ENCODE peak calls at places on chromosome 12, in four cellular contexts. Z, C, X and D are unnamed samples.
A peak's percentile ranks its signal among the peaks of the same experiment; 100 is the strongest.

GRCh38 chr12:98228619-98229538 is 286.5 kb upstream of the TMPO start:
- DNase-seq in Z (no peak), C (no peak), X (no peak), D (no peak)

GRCh38 chr12:100329800-100330199 is 27.1 kb upstream of the SLC17A8 start:
- DNase-seq in Z (no peak), C (no peak), X (no peak), D (no peak)

GRCh38 chr12:2284321-2284813 is 231.6 kb downstream of the CACNA1C start:
- DNase-seq in Z (peak; percentile 84), C (no peak), X (no peak), D (no peak)

GRCh38 chr12:2876431-2877046 is 435 bp downstream of the FOXM1 start:
- DNase-seq in Z (no peak), C (no peak), X (no peak), D (no peak)

GRCh38 chr12:84727964-84728363 is 184.6 kb downstream of the SLC6A15 start:
- DNase-seq in Z (no peak), C (no peak), X (no peak), D (no peak)

GRCh38 chr12:124629799-124630198 is 62.4 kb upstream of the NCOR2 start:
- DNase-seq in Z (no peak), C (no peak), X (no peak), D (no peak)

GRCh38 chr12:116416161-116416560 is 138.7 kb upstream of the MED13L start:
- DNase-seq in Z (no peak), C (no peak), X (no peak), D (no peak)

GRCh38 chr12:99567072-99567471 is 80.5 kb upstream of the GARIN6 start:
- DNase-seq in Z (no peak), C (no peak), X (no peak), D (no peak)

GRCh38 chr12:43692064-43692463 is 66.5 kb downstream of the PUS7L start:
- DNase-seq in Z (peak; percentile 67), C (no peak), X (no peak), D (peak; percentile 14)

GRCh38 chr12:7155471-7156034 is 25.4 kb downstream of the CLSTN3 start:
- DNase-seq in Z (no peak), C (peak; percentile 67), X (no peak), D (no peak)

GRCh38 chr12:105166736-105167135 is 59.2 kb downstream of the WASHC4 start:
- DNase-seq in Z (peak; percentile 54), C (no peak), X (no peak), D (no peak)

GRCh38 chr12:113897406-113897805 is 68.7 kb downstream of the RBM19 start:
- DNase-seq in Z (no peak), C (no peak), X (no peak), D (no peak)

GRCh38 chr12:84131076-84131475 is 781.5 kb downstream of the SLC6A15 start:
- DNase-seq in Z (peak; percentile 83), C (no peak), X (no peak), D (no peak)

GRCh38 chr12:10388611-10389010 is 1.2 kb downstream of the KLRK1 start:
- DNase-seq in Z (no peak), C (no peak), X (no peak), D (no peak)

GRCh38 chr12:10385181-10385613 is 4.6 kb downstream of the KLRK1 start:
- DNase-seq in Z (peak; percentile 81), C (no peak), X (no peak), D (no peak)

GRCh38 chr12:10393291-10393690 is 3.5 kb upstream of the KLRK1 start:
- DNase-seq in Z (no peak), C (no peak), X (no peak), D (no peak)

GRCh38 chr12:10392394-10392930 is 2.6 kb upstream of the KLRK1 start:
- DNase-seq in Z (peak; percentile 67), C (peak; percentile 66), X (peak; percentile 41), D (peak; percentile 21)

GRCh38 chr12:10389941-10390340 is at the start of gene KLRK1:
- DNase-seq in Z (no peak), C (no peak), X (no peak), D (no peak)
- TF ChIP-seq POLR2A in Z (no peak), C (no peak), X (no peak), D (no peak)

GRCh38 chr12:131941116-131941986 is 8.4 kb upstream of the EP400 start:
- DNase-seq in Z (no peak), C (no peak), X (no peak), D (no peak)

GRCh38 chr12:131940121-131940520 is 9.6 kb upstream of the EP400 start:
- DNase-seq in Z (no peak), C (no peak), X (no peak), D (no peak)

GRCh38 chr12:131938082-131938481 is 9.0 kb downstream of the PUS1 start:
- DNase-seq in Z (no peak), C (no peak), X (no peak), D (no peak)

GRCh38 chr12:131941987-131942341 is 7.8 kb upstream of the EP400 start:
- DNase-seq in Z (no peak), C (no peak), X (no peak), D (no peak)

GRCh38 chr12:131939007-131939406 is 9.9 kb downstream of the PUS1 start:
- DNase-seq in Z (no peak), C (no peak), X (no peak), D (no peak)
- TF ChIP-seq POLR2A in Z (no peak), C (no peak), X (no peak), D (no peak)

DNA sequence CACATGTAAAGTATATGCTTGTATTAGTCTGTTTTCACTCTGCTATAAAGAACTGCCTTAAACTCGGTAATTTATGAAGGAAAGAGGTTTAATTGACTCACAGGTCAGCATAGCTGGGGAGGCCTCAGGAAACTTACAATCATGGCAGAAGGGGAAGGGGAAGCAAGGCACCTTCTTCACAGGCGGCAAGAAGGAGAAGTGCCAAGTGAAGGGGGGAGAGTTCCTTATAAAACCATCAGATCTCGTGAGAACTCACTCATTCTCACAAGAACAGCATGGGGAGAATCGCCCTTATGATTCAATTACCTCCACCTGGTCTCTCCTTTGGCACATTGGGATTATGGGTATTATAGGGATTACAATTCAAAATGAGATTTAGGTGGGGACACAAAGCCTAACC is 229.5 kb upstream of the PLXNC1 start:
- DNase-seq in Z (no peak), C (no peak), X (no peak), D (no peak)
- TF ChIP-seq POLR2A in Z (no peak), C (no peak), X (no peak), D (no peak)

DNA sequence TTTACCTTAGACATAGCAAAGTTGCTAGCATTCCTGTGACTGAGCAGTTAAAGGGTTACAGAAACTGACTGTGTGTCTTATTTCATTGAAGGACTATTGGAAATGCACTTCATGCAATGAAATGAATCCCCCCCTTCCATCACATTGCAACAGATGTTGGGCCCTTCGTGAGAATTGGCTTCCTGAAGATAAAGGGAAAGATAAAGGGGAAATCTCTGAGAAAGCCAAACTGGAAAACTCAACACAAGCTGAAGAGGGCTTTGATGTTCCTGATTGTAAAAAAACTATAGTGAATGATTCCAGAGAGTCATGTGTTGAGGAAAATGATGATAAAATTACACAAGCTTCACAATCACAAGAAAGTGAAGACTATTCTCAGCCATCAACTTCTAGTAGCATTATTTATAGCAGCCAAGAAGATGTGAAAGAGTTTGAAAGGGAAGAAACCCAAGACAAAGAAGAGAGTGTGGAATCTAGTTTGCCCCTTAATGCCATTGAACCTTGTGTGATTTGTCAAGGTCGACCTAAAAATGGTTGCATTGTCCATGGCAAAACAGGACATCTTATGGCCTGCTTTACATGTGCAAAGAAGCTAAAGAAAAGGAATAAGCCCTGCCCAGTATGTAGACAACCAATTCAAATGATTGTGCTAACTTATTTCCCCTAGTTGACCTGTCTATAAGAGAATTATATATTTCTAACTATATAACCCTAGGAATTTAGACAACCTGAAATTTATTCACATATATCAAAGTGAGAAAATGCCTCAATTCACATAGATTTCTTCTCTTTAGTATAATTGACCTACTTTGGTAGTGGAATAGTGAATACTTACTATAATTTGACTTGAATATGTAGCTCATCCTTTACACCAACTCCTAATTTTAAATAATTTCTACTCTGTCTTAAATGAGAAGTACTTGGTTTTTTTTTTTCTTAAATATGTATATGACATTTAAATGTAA is 31.5 kb downstream of the MDM2 start:
- DNase-seq in Z (no peak), C (no peak), X (no peak), D (no peak)
- TF ChIP-seq POLR2A in Z (no peak), C (no peak), X (no peak), D (no peak)

GRCh38 chr12:74889563-74890236 is 319.9 kb downstream of the KCNC2 start:
- DNase-seq in Z (peak; percentile 62), C (no peak), X (no peak), D (no peak)

GRCh38 chr12:74892057-74892633 is 317.5 kb downstream of the KCNC2 start:
- DNase-seq in Z (no peak), C (no peak), X (no peak), D (no peak)

GRCh38 chr12:74890237-74890599 is 319.4 kb downstream of the KCNC2 start:
- DNase-seq in Z (peak; percentile 92), C (peak; percentile 55), X (no peak), D (peak; percentile 13)

GRCh38 chr12:74891276-74891675 is 318.4 kb downstream of the KCNC2 start:
- DNase-seq in Z (no peak), C (no peak), X (no peak), D (no peak)

GRCh38 chr12:74889073-74889472 is 320.6 kb downstream of the KCNC2 start:
- DNase-seq in Z (no peak), C (no peak), X (no peak), D (no peak)
- TF ChIP-seq POLR2A in Z (no peak), C (no peak), X (no peak), D (no peak)

GRCh38 chr12:54277823-54278276 is 2.1 kb downstream of the CBX5 start:
- DNase-seq in Z (no peak), C (no peak), X (no peak), D (no peak)

GRCh38 chr12:54280401-54281260 is at the start of gene HNRNPA1:
- DNase-seq in Z (peak; percentile 100), C (peak; percentile 99), X (peak; percentile 98), D (peak; percentile 84)

GRCh38 chr12:54279227-54279631 is 693 bp downstream of the CBX5 start:
- DNase-seq in Z (no peak), C (no peak), X (no peak), D (no peak)

GRCh38 chr12:54282949-54283593 is 2.5 kb downstream of the HNRNPA1 start:
- DNase-seq in Z (no peak), C (no peak), X (no peak), D (no peak)

GRCh38 chr12:54279632-54280400 is at the start of gene CBX5:
- DNase-seq in Z (peak; percentile 100), C (peak; percentile 100), X (peak; percentile 100), D (peak; percentile 90)
- TF ChIP-seq POLR2A in Z (peak; percentile 92), C (peak; percentile 92), X (peak; percentile 88), D (peak; percentile 83)

GRCh38 chr12:45728625-45729232 is 777 bp upstream of the ARID2 start:
- DNase-seq in Z (peak; percentile 96), C (peak; percentile 94), X (peak; percentile 97), D (peak; percentile 73)

GRCh38 chr12:45729233-45730115 is at the start of gene ARID2:
- DNase-seq in Z (peak; percentile 67), C (peak; percentile 60), X (peak; percentile 71), D (peak; percentile 24)

GRCh38 chr12:45731376-45731775 is 1.9 kb downstream of the ARID2 start:
- DNase-seq in Z (no peak), C (no peak), X (no peak), D (no peak)

GRCh38 chr12:45730842-45731336 is 1.4 kb downstream of the ARID2 start:
- DNase-seq in Z (peak; percentile 39), C (no peak), X (peak; percentile 20), D (no peak)

GRCh38 chr12:45730116-45730841 is 773 bp downstream of the ARID2 start:
- DNase-seq in Z (peak; percentile 43), C (peak; percentile 21), X (peak; percentile 39), D (peak; percentile 28)
- TF ChIP-seq POLR2A in Z (no peak), C (peak; percentile 9), X (no peak), D (no peak)